ENCODE peak calls at places on chromosomes 3 and 15, in five cellular contexts. B is lower leg skin, X is PC-9, U is GM06990, Z is fibroblast of lung. W is an unnamed sample.

GRCh38 chr15:64163662-64164362 is 990 bp upstream of the PPIB start:
- DNase-seq in U (no peak), B (no peak), Z (no peak), X (no peak), W (no peak)

GRCh38 chr3:7821858-7822257 is 679.8 kb upstream of the LMCD1 start:
- DNase-seq in U (no peak), B (no peak), X (no peak), Z (no peak), W (no peak)

GRCh38 chr3:184748219-184749135 is 36.6 kb upstream of the MAGEF1 start:
- DNase-seq in B (peak), Z (peak), U (peak), X (peak), W (peak)

GRCh38 chr15:24878153-24878552 is 76.6 kb upstream of the SNRPN start:
- DNase-seq in Z (peak), U (no peak), B (no peak), X (no peak), W (no peak)

GRCh38 chr3:58271901-58272501 is 34.0 kb upstream of the RPP14 start:
- DNase-seq in Z (peak), X (peak), U (no peak), B (no peak), W (no peak)

GRCh38 chr3:108042300-108042699 is 48.5 kb downstream of the CD47 start:
- DNase-seq in B (no peak), X (no peak), U (no peak), Z (no peak), W (no peak)

GRCh38 chr3:63349583-63350177 is 71.6 kb downstream of the SYNPR start:
- DNase-seq in X (peak), B (peak), U (peak), Z (peak), W (peak)

GRCh38 chr3:194572944-194573491 is 60.2 kb downstream of the TMEM44 start:
- DNase-seq in B (no peak), X (no peak), Z (no peak), U (no peak), W (no peak)

GRCh38 chr3:16290007-16290826 is 25.2 kb downstream of the OXNAD1 start:
- DNase-seq in B (peak), U (no peak), Z (peak), X (no peak), W (peak)

GRCh38 chr3:132637590-132637989 is 22.0 kb downstream of the ACAD11 start:
- DNase-seq in U (no peak), B (no peak), Z (peak), X (peak), W (no peak)

GRCh38 chr3:175146258-175146657 is 287.1 kb downstream of the NAALADL2 start:
- DNase-seq in X (no peak), U (no peak), B (no peak), Z (peak), W (no peak)

GRCh38 chr3:157294953-157295352 is 135.0 kb upstream of the CCNL1 start:
- DNase-seq in U (no peak), B (no peak), Z (no peak), X (no peak), W (no peak)

GRCh38 chr3:11386413-11387155 is 114.4 kb downstream of the ATG7 start:
- DNase-seq in B (no peak), X (no peak), Z (peak), U (no peak), W (no peak)

GRCh38 chr3:196111939-196112386 is 30.1 kb upstream of the TFRC start:
- DNase-seq in B (no peak), Z (no peak), X (no peak), U (peak), W (peak)

GRCh38 chr3:109369510-109369909 is 32.2 kb upstream of the DPPA4 start:
- DNase-seq in U (no peak), X (no peak), B (no peak), Z (no peak), W (no peak)

GRCh38 chr15:101614001-101614585 is 38.1 kb downstream of the TM2D3 start:
- DNase-seq in Z (no peak), B (no peak), X (no peak), U (no peak), W (no peak)

GRCh38 chr3:158765518-158766205 is 33.4 kb upstream of the RARRES1 start:
- DNase-seq in Z (no peak), B (no peak), U (no peak), X (no peak), W (no peak)

GRCh38 chr15:48395532-48396011 is 64.3 kb downstream of the DUT start:
- DNase-seq in B (peak), U (no peak), Z (peak), X (no peak), W (no peak)

GRCh38 chr15:52080993-52081392 is 31.6 kb downstream of the BCL2L10 start:
- DNase-seq in Z (no peak), X (no peak), U (no peak), B (no peak), W (no peak)

GRCh38 chr3:5389057-5389456 is 201.6 kb downstream of the EDEM1 start:
- DNase-seq in U (no peak), X (peak), Z (no peak), B (no peak), W (no peak)

GRCh38 chr15:100090411-100090810 is 251.4 kb downstream of the ADAMTS17 start:
- DNase-seq in B (no peak), X (no peak), U (no peak), Z (no peak), W (no peak)

GRCh38 chr3:125003369-125003853 is 52.4 kb downstream of the HEG1 start:
- DNase-seq in Z (peak), B (no peak), X (peak), U (no peak), W (no peak)

GRCh38 chr3:167032267-167032876 is 347.7 kb downstream of the ZBBX start:
- DNase-seq in U (no peak), X (peak), B (no peak), Z (peak), W (no peak)

GRCh38 chr3:170966495-170966894 is 58.1 kb upstream of the EIF5A2 start:
- DNase-seq in X (peak), Z (no peak), B (no peak), U (no peak), W (no peak)

GRCh38 chr3:193560870-193561269 is 6.2 kb upstream of the ATP13A4 start:
- DNase-seq in U (no peak), B (no peak), Z (no peak), X (no peak), W (no peak)

GRCh38 chr3:9947025-9947995 is 4.9 kb downstream of the PRRT3 start:
- DNase-seq in Z (peak), U (no peak), B (no peak), X (peak), W (no peak)

GRCh38 chr3:126980266-126980811 is 2.6 kb upstream of the PLXNA1 start:
- DNase-seq in U (no peak), X (no peak), B (no peak), Z (no peak), W (no peak)

GRCh38 chr15:42137461-42138261 is 18.8 kb downstream of the PLA2G4F start:
- DNase-seq in U (no peak), X (no peak), Z (peak), B (peak), W (peak)

DNA sequence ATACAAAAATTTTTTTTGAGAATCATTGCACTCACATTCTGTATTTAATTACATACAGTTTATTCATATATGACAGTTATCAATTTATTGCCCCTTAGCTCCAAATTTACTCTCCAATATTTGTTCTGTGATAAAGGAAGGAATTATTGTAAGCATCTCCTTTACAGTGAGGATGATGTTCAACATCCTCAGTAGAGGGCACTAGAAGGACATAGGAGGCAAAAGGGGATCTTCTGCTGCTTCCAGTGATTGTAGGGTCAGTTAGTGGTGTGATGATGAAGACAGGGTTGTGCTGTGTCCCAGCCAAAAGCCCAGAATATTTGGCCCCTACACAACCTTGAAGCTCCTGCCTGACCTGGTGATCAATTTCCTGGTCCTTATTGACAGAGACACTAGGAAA is 89.9 kb upstream of the DCBLD2 start:
- DNase-seq in U (no peak), Z (no peak), B (no peak), X (no peak), W (no peak)
- TF ChIP-seq CTCF in U (peak), Z (no peak), B (no peak), X (no peak), W (peak)

GRCh38 chr3:52052831-52053306 is 3.5 kb downstream of the DUSP7 start:
- DNase-seq in U (peak), X (peak), Z (peak), B (peak), W (peak)
- TF ChIP-seq CTCF in U (peak), X (no peak), Z (peak), B (no peak), W (peak)

GRCh38 chr3:56801597-56802410 is at the start of gene ARHGEF3:
- DNase-seq in B (peak), U (peak), X (peak), Z (peak), W (peak)
- TF ChIP-seq CTCF in B (no peak), U (peak), X (peak), Z (no peak), W (peak)

GRCh38 chr15:84750583-84751092 is 2.2 kb downstream of the ZNF592 start:
- DNase-seq in B (no peak), U (peak), X (no peak), Z (no peak), W (peak)

GRCh38 chr15:84752195-84752594 is 3.8 kb downstream of the ZNF592 start:
- DNase-seq in B (no peak), Z (no peak), X (no peak), U (no peak), W (no peak)

GRCh38 chr15:84747423-84748273 is 744 bp upstream of the ZNF592 start:
- DNase-seq in U (peak), Z (peak), X (peak), B (peak), W (peak)

GRCh38 chr15:84749111-84749991 is 959 bp downstream of the ZNF592 start:
- DNase-seq in X (no peak), B (peak), U (peak), Z (peak), W (no peak)

GRCh38 chr15:84748274-84749110 is at the start of gene ZNF592:
- DNase-seq in U (peak), X (no peak), B (peak), Z (peak), W (peak)
- TF ChIP-seq CTCF in U (no peak), X (no peak), B (no peak), Z (no peak), W (no peak)

GRCh38 chr3:40179016-40179415 is 130.5 kb upstream of the EIF1B start:
- DNase-seq in B (peak), X (no peak), Z (peak), U (no peak), W (peak)
- TF ChIP-seq CTCF in B (no peak), X (peak), Z (peak), U (peak), W (peak)

GRCh38 chr3:34053631-34054030 is 255.2 kb downstream of the PDCD6IP start:
- DNase-seq in Z (no peak), X (no peak), B (no peak), U (no peak), W (no peak)

GRCh38 chr3:34056181-34056910 is 257.9 kb downstream of the PDCD6IP start:
- DNase-seq in Z (no peak), B (no peak), U (no peak), X (no peak), W (no peak)

GRCh38 chr3:34056951-34057390 is 258.5 kb downstream of the PDCD6IP start:
- DNase-seq in U (peak), X (no peak), B (no peak), Z (peak), W (peak)
- TF ChIP-seq CTCF in U (no peak), X (no peak), B (no peak), Z (no peak), W (no peak)